ENCODE peak calls at places on chromosome 20, in seven cellular contexts. One of them, this sample, is unnamed.

GRCh38 chr20:23290761-23291574 is 59.6 kb upstream of the NXT1 start:
- DNase-seq in kidney glomerular epithelial cell: no peak
- DNase-seq in GM19239: no peak
- DNase-seq in Right ventricle myocardium inferior: no peak
- DNase-seq in activated CD4-positive, alpha-beta T cell treated with anti-CD3 and anti-CD28 coated beads, Interleukin-2, amount 50 U/mL, for 4 hours: no peak
- DNase-seq in HTR-8/SVneo: no peak
- DNase-seq in NCI-H187 treated with DMSO at 0.1 percent for 48 hours: no peak
- DNase-seq in this sample: no peak

GRCh38 chr20:35199696-35200095 is 26.8 kb upstream of the MMP24 start:
- DNase-seq in kidney glomerular epithelial cell: no peak
- DNase-seq in GM19239: no peak
- DNase-seq in Right ventricle myocardium inferior: no peak
- DNase-seq in activated CD4-positive, alpha-beta T cell treated with anti-CD3 and anti-CD28 coated beads, Interleukin-2, amount 50 U/mL, for 4 hours: no peak
- DNase-seq in HTR-8/SVneo: no peak
- DNase-seq in NCI-H187 treated with DMSO at 0.1 percent for 48 hours: no peak
- DNase-seq in this sample: no peak

GRCh38 chr20:45450097-45450818 is 19.3 kb upstream of the WFDC2 start:
- DNase-seq in kidney glomerular epithelial cell: peak; percentile 55
- DNase-seq in GM19239: no peak
- DNase-seq in Right ventricle myocardium inferior: no peak
- DNase-seq in activated CD4-positive, alpha-beta T cell treated with anti-CD3 and anti-CD28 coated beads, Interleukin-2, amount 50 U/mL, for 4 hours: no peak
- DNase-seq in HTR-8/SVneo: peak; percentile 72
- DNase-seq in NCI-H187 treated with DMSO at 0.1 percent for 48 hours: no peak
- DNase-seq in this sample: no peak

GRCh38 chr20:905396-905961 is 10.7 kb downstream of the ANGPT4 start:
- DNase-seq in kidney glomerular epithelial cell: no peak
- DNase-seq in GM19239: no peak
- DNase-seq in Right ventricle myocardium inferior: no peak
- DNase-seq in activated CD4-positive, alpha-beta T cell treated with anti-CD3 and anti-CD28 coated beads, Interleukin-2, amount 50 U/mL, for 4 hours: no peak
- DNase-seq in HTR-8/SVneo: no peak
- DNase-seq in NCI-H187 treated with DMSO at 0.1 percent for 48 hours: no peak
- DNase-seq in this sample: no peak

GRCh38 chr20:25089096-25089495 is 7.2 kb upstream of the VSX1 start:
- DNase-seq in kidney glomerular epithelial cell: no peak
- DNase-seq in GM19239: no peak
- DNase-seq in Right ventricle myocardium inferior: no peak
- DNase-seq in activated CD4-positive, alpha-beta T cell treated with anti-CD3 and anti-CD28 coated beads, Interleukin-2, amount 50 U/mL, for 4 hours: no peak
- DNase-seq in HTR-8/SVneo: no peak
- DNase-seq in NCI-H187 treated with DMSO at 0.1 percent for 48 hours: no peak
- DNase-seq in this sample: no peak

GRCh38 chr20:36827541-36828279 is 48.2 kb upstream of the TLDC2 start:
- DNase-seq in kidney glomerular epithelial cell: no peak
- DNase-seq in GM19239: peak; percentile 82
- DNase-seq in Right ventricle myocardium inferior: no peak
- DNase-seq in activated CD4-positive, alpha-beta T cell treated with anti-CD3 and anti-CD28 coated beads, Interleukin-2, amount 50 U/mL, for 4 hours: no peak
- DNase-seq in HTR-8/SVneo: no peak
- DNase-seq in NCI-H187 treated with DMSO at 0.1 percent for 48 hours: no peak
- DNase-seq in this sample: no peak

GRCh38 chr20:57435498-57436222 is 44.5 kb downstream of the RBM38 start:
- DNase-seq in kidney glomerular epithelial cell: peak; percentile 17
- DNase-seq in GM19239: no peak
- DNase-seq in Right ventricle myocardium inferior: peak; percentile 83
- DNase-seq in activated CD4-positive, alpha-beta T cell treated with anti-CD3 and anti-CD28 coated beads, Interleukin-2, amount 50 U/mL, for 4 hours: peak; percentile 18
- DNase-seq in HTR-8/SVneo: peak; percentile 88
- DNase-seq in NCI-H187 treated with DMSO at 0.1 percent for 48 hours: peak; percentile 78
- DNase-seq in this sample: no peak

GRCh38 chr20:17708675-17709360 is 9.1 kb downstream of the BANF2 start:
- DNase-seq in kidney glomerular epithelial cell: no peak
- DNase-seq in GM19239: no peak
- DNase-seq in Right ventricle myocardium inferior: no peak
- DNase-seq in activated CD4-positive, alpha-beta T cell treated with anti-CD3 and anti-CD28 coated beads, Interleukin-2, amount 50 U/mL, for 4 hours: no peak
- DNase-seq in HTR-8/SVneo: no peak
- DNase-seq in NCI-H187 treated with DMSO at 0.1 percent for 48 hours: no peak
- DNase-seq in this sample: no peak

GRCh38 chr20:8242066-8242465 is 110.0 kb downstream of the PLCB1 start:
- DNase-seq in kidney glomerular epithelial cell: no peak
- DNase-seq in GM19239: no peak
- DNase-seq in Right ventricle myocardium inferior: no peak
- DNase-seq in activated CD4-positive, alpha-beta T cell treated with anti-CD3 and anti-CD28 coated beads, Interleukin-2, amount 50 U/mL, for 4 hours: no peak
- DNase-seq in HTR-8/SVneo: no peak
- DNase-seq in NCI-H187 treated with DMSO at 0.1 percent for 48 hours: no peak
- DNase-seq in this sample: no peak

GRCh38 chr20:24643731-24644130 is 174.3 kb downstream of the SYNDIG1 start:
- DNase-seq in kidney glomerular epithelial cell: no peak
- DNase-seq in GM19239: no peak
- DNase-seq in Right ventricle myocardium inferior: no peak
- DNase-seq in activated CD4-positive, alpha-beta T cell treated with anti-CD3 and anti-CD28 coated beads, Interleukin-2, amount 50 U/mL, for 4 hours: no peak
- DNase-seq in HTR-8/SVneo: no peak
- DNase-seq in NCI-H187 treated with DMSO at 0.1 percent for 48 hours: no peak
- DNase-seq in this sample: no peak